ENCODE peak calls at places on chromosome 4, in ten cellular contexts. A, X, F, O, B, K, P, R, T and Z are unnamed samples.

GRCh38 chr4:173448919-173449641 is 50.2 kb upstream of the SCRG1 start:
- DNase-seq in P (no peak), K (no peak), R (peak; percentile 8), O (no peak), T (peak; percentile 34), A (no peak), X (no peak), B (peak; percentile 6), F (no peak), Z (no peak)

GRCh38 chr4:126533176-126533575 is 1099.6 kb upstream of the INTU start:
- DNase-seq in A (peak; percentile 14), F (no peak), K (no peak), P (no peak), B (no peak), T (no peak), R (peak; percentile 24), O (peak; percentile 9), X (no peak), Z (peak; percentile 40)

GRCh38 chr4:138242830-138243149 is 641 bp upstream of the SLC7A11 start:
- DNase-seq in A (peak; percentile 38), F (no peak), T (peak; percentile 27), R (peak; percentile 55), P (no peak), B (peak; percentile 16), X (no peak), K (no peak), O (no peak), Z (no peak)

GRCh38 chr4:87532907-87533306 is 3.7 kb upstream of the SPARCL1 start:
- DNase-seq in P (no peak), K (no peak), F (no peak), A (no peak), B (no peak), T (no peak), X (no peak), R (no peak), O (no peak), Z (no peak)

GRCh38 chr4:94802091-94802490 is 44.3 kb downstream of the BMPR1B start:
- DNase-seq in R (no peak), X (no peak), O (no peak), P (no peak), K (no peak), T (no peak), A (no peak), F (no peak), B (no peak), Z (no peak)

GRCh38 chr4:151563194-151563593 is 154.2 kb downstream of the FHIP1A start:
- DNase-seq in R (no peak), P (no peak), O (no peak), F (no peak), X (no peak), A (peak; percentile 22), T (no peak), K (no peak), B (no peak), Z (no peak)

GRCh38 chr4:107564326-107564725 is 155.7 kb downstream of the PAPSS1 start:
- DNase-seq in B (no peak), T (no peak), O (peak; percentile 10), A (peak; percentile 1), X (no peak), R (peak; percentile 22), P (no peak), K (no peak), F (peak; percentile 67), Z (peak; percentile 63)

GRCh38 chr4:4820264-4820663 is 39.2 kb upstream of the MSX1 start:
- DNase-seq in A (no peak), R (no peak), F (no peak), T (no peak), B (no peak), X (no peak), K (no peak), O (no peak), P (no peak), Z (no peak)

GRCh38 chr4:20378181-20378580 is 126.5 kb downstream of the SLIT2 start:
- DNase-seq in X (no peak), R (peak; percentile 25), T (no peak), O (no peak), B (no peak), K (no peak), A (no peak), F (no peak), P (no peak), Z (peak; percentile 18)

GRCh38 chr4:168071304-168071703 is 21.0 kb upstream of the ANXA10 start:
- DNase-seq in O (no peak), A (no peak), B (no peak), K (no peak), T (no peak), R (no peak), X (no peak), P (no peak), F (no peak), Z (no peak)

GRCh38 chr4:188109157-188109755 is at the start of gene TRIML2:
- DNase-seq in A (no peak), O (no peak), F (no peak), R (peak; percentile 6), K (no peak), P (no peak), B (no peak), X (no peak), T (no peak), Z (no peak)

GRCh38 chr4:188110741-188111458 is 1.5 kb upstream of the TRIML2 start:
- DNase-seq in B (no peak), K (no peak), R (peak; percentile 62), A (peak; percentile 43), T (no peak), X (no peak), O (no peak), P (no peak), F (peak; percentile 31), Z (no peak)

GRCh38 chr4:188113156-188113555 is 3.8 kb upstream of the TRIML2 start:
- DNase-seq in R (peak; percentile 17), K (no peak), T (no peak), O (no peak), A (no peak), X (no peak), P (no peak), B (no peak), F (peak; percentile 11), Z (no peak)

GRCh38 chr4:188107931-188108843 is 1.2 kb downstream of the TRIML2 start:
- DNase-seq in O (peak; percentile 15), A (peak; percentile 36), F (peak; percentile 38), B (no peak), R (peak; percentile 67), T (no peak), X (no peak), P (no peak), K (no peak), Z (no peak)

DNA sequence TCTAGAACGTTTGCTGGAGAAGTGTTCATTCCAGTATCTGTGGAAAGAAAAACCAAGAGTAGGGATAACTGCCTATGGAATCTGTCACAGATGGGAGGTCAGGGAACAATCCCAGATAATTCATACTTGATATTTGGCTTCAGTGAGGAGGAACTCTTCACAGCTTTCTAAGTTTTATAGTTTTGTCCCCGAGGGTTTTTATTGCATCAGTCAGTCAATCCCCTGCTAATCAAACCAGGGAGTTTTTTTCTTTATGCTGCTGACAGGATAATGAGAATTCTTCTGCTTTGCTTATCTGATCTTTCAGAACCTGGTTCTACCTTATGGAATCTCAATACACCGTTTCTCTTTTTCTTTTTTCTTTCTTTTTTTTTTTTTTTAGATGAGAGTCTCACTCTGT is 633 bp upstream of the TRIML2 start:
- DNase-seq in B (no peak), K (no peak), R (no peak), A (no peak), T (no peak), O (no peak), P (no peak), X (no peak), F (no peak), Z (no peak)
- H3K4me3 ChIP-seq in B (no peak overlapping the region), K (no peak overlapping the region), R (no peak overlapping the region), A (no peak overlapping the region), T (no peak overlapping the region), O (no peak overlapping the region), P (no peak overlapping the region), X (no peak overlapping the region), F (no peak overlapping the region), Z (no peak overlapping the region)

DNA sequence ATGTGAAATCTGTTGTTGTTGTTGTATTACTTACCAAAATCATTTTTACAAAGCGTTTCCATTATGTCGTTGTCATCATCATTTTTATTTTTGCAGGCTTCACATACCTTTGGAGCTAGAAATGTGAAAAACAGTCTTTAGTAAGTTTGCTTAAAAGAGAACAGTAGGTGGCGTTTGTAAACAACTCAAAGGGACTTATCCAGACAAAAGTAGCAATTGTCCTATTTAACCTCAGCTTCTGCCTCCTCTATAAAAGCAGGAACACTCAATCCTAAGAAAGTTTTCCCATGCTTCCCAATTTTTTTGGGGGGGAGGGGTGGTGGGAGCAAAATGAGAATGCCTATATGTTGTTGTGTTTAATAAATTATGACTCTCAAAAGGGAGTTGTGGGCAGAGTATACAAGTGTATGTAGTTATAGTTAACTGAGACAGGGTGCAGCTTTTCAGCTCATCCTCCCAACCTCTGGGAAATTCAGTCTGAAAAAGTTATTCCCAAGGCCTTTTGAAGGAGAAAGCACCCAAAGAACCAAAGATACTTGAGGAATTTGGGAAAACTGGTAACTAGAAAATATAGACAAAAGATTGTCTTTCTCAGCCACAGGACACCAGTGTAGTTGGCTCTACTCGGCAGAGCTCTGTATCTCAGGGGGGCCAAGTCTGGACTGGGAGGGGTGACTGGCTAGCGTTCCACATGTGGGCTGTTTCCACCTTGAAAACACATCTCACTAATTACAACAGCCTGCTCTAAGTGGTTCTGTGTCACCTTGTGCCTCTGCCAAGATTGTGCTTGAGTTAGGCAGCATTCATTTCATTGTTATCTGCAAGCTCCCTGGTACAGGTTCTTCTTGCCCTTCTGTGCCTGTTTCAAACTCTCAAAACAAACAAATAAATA is 2.8 kb downstream of the SFRP2 start:
- DNase-seq in A (peak; percentile 70), R (peak; percentile 64), P (no peak), F (no peak), K (no peak), T (peak; percentile 23), O (peak; percentile 55), X (no peak), B (no peak), Z (peak; percentile 45)
- TF ChIP-seq CTCF in A (peak; percentile 60), R (peak; percentile 44), P (peak; percentile 49), F (peak; percentile 48), K (no peak), T (peak; percentile 31), O (peak; percentile 24), X (peak; percentile 58), B (peak; percentile 57), Z (peak; percentile 49)

GRCh38 chr4:123554819-123555499 is 158.4 kb downstream of the SPRY1 start:
- DNase-seq in P (no peak), F (no peak), A (no peak), O (peak; percentile 14), R (no peak), T (no peak), K (no peak), X (no peak), B (no peak), Z (no peak)
- H3K4me3 ChIP-seq in P (no peak overlapping the region), F (no peak overlapping the region), A (no peak overlapping the region), O (no peak overlapping the region), R (no peak overlapping the region), T (no peak overlapping the region), K (no peak overlapping the region), X (no peak overlapping the region), B (no peak overlapping the region), Z (no peak overlapping the region)

DNA sequence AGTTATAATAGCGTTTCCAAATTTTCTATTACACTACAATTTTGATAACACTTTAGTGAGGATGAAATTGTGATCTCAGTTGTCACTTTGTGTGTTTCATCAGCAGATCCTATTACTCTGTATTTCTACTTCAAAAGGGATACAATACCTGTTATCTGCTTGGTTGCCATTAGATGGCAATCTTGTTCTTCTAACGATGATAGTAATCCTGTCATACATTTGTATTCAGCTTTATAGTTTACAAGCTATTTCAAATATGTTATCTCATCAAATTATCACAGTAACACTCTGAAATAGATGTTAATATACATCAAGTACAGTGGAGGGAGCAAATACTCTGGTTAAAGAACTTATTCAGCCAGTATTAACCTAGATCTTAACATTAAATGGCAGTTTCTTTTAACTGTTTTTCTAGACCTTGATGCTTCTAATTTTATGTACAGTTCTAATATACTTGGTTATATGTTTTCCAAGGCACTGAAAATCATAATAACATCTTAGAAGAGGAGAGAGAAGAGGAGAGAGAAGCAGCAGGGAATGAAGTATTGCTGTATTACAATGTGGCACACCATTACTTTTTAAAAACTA is 292.0 kb downstream of the CCSER1 start:
- DNase-seq in A (peak; percentile 37), B (no peak), X (no peak), P (no peak), T (peak; percentile 18), R (peak; percentile 48), F (no peak), K (no peak), O (peak; percentile 67), Z (peak; percentile 59)
- TF ChIP-seq CTCF in A (peak; percentile 60), B (peak; percentile 48), X (no peak), P (no peak), T (peak; percentile 42), R (peak; percentile 47), F (peak; percentile 23), K (no peak), O (no peak), Z (peak; percentile 53)